ENCODE peak calls at places on chromosomes 6 and 20, in eight cellular contexts. One of them, this sample, is unnamed.

GRCh38 chr6:122652431-122652830 is 42.2 kb downstream of the PKIB start:
- DNase-seq in T follicular helper cell: no peak
- DNase-seq in HT-29: peak; percentile 65
- DNase-seq in GM04504: no peak
- DNase-seq in anterior cingulate cortex: no peak
- DNase-seq in caudate nucleus: no peak
- DNase-seq in ovary: no peak
- DNase-seq in H9: no peak
- DNase-seq in this sample: peak; percentile 72

GRCh38 chr6:8014947-8015346 is 49.2 kb downstream of the BLOC1S5 start:
- DNase-seq in T follicular helper cell: no peak
- DNase-seq in HT-29: no peak
- DNase-seq in GM04504: no peak
- DNase-seq in anterior cingulate cortex: no peak
- DNase-seq in caudate nucleus: no peak
- DNase-seq in ovary: no peak
- DNase-seq in H9: no peak
- DNase-seq in this sample: no peak

GRCh38 chr6:138278326-138278725 is 60.0 kb upstream of the PBOV1 start:
- DNase-seq in T follicular helper cell: no peak
- DNase-seq in HT-29: peak; percentile 67
- DNase-seq in GM04504: no peak
- DNase-seq in anterior cingulate cortex: peak; percentile 50
- DNase-seq in caudate nucleus: peak; percentile 33
- DNase-seq in ovary: no peak
- DNase-seq in H9: peak; percentile 49
- DNase-seq in this sample: no peak

GRCh38 chr6:107540465-107540857 is 50.5 kb downstream of the SOBP start:
- DNase-seq in T follicular helper cell: no peak
- DNase-seq in HT-29: no peak
- DNase-seq in GM04504: no peak
- DNase-seq in anterior cingulate cortex: peak; percentile 24
- DNase-seq in caudate nucleus: no peak
- DNase-seq in ovary: no peak
- DNase-seq in H9: no peak
- DNase-seq in this sample: no peak

GRCh38 chr6:13573669-13574110 is 711 bp upstream of the SIRT5 start:
- DNase-seq in T follicular helper cell: no peak
- DNase-seq in HT-29: peak; percentile 24
- DNase-seq in GM04504: no peak
- DNase-seq in anterior cingulate cortex: no peak
- DNase-seq in caudate nucleus: no peak
- DNase-seq in ovary: no peak
- DNase-seq in H9: peak; percentile 46
- DNase-seq in this sample: peak; percentile 31

GRCh38 chr6:144259988-144260387 is 25.1 kb upstream of the UTRN start:
- DNase-seq in T follicular helper cell: no peak
- DNase-seq in HT-29: no peak
- DNase-seq in GM04504: peak; percentile 57
- DNase-seq in anterior cingulate cortex: no peak
- DNase-seq in caudate nucleus: no peak
- DNase-seq in ovary: no peak
- DNase-seq in H9: no peak
- DNase-seq in this sample: no peak

GRCh38 chr20:14986026-14986655 is 648.7 kb upstream of the FLRT3 start:
- DNase-seq in T follicular helper cell: no peak
- DNase-seq in HT-29: peak; percentile 77
- DNase-seq in GM04504: no peak
- DNase-seq in anterior cingulate cortex: no peak
- DNase-seq in caudate nucleus: no peak
- DNase-seq in ovary: peak; percentile 16
- DNase-seq in H9: no peak
- DNase-seq in this sample: peak; percentile 99

GRCh38 chr6:163707385-163708355 is 293.2 kb downstream of the QKI start:
- DNase-seq in T follicular helper cell: no peak
- DNase-seq in HT-29: no peak
- DNase-seq in GM04504: no peak
- DNase-seq in anterior cingulate cortex: no peak
- DNase-seq in caudate nucleus: no peak
- DNase-seq in ovary: no peak
- DNase-seq in H9: no peak
- DNase-seq in this sample: no peak

GRCh38 chr6:43013020-43013842 is 515 bp downstream of the MEA1 start:
- DNase-seq in T follicular helper cell: no peak
- DNase-seq in HT-29: peak; percentile 19
- DNase-seq in GM04504: no peak
- DNase-seq in anterior cingulate cortex: no peak
- DNase-seq in caudate nucleus: peak; percentile 65
- DNase-seq in ovary: no peak
- DNase-seq in H9: no peak
- DNase-seq in this sample: no peak

GRCh38 chr20:1287306-1287705 is 21.2 kb downstream of the SNPH start:
- DNase-seq in T follicular helper cell: no peak
- DNase-seq in HT-29: no peak
- DNase-seq in GM04504: no peak
- DNase-seq in anterior cingulate cortex: no peak
- DNase-seq in caudate nucleus: no peak
- DNase-seq in ovary: no peak
- DNase-seq in H9: no peak
- DNase-seq in this sample: no peak

GRCh38 chr20:57426156-57426769 is 35.1 kb downstream of the RBM38 start:
- DNase-seq in T follicular helper cell: no peak
- DNase-seq in HT-29: no peak
- DNase-seq in GM04504: no peak
- DNase-seq in anterior cingulate cortex: no peak
- DNase-seq in caudate nucleus: no peak
- DNase-seq in ovary: no peak
- DNase-seq in H9: no peak
- DNase-seq in this sample: no peak

GRCh38 chr6:157764346-157765068 is 58.5 kb upstream of the SNX9 start:
- DNase-seq in T follicular helper cell: peak; percentile 86
- DNase-seq in HT-29: peak; percentile 84
- DNase-seq in GM04504: peak; percentile 100
- DNase-seq in anterior cingulate cortex: peak; percentile 46
- DNase-seq in caudate nucleus: peak; percentile 49
- DNase-seq in ovary: peak; percentile 68
- DNase-seq in H9: no peak
- DNase-seq in this sample: peak; percentile 98

GRCh38 chr6:132813173-132813856 is 1.1 kb upstream of the RPS12 start:
- DNase-seq in T follicular helper cell: peak; percentile 14
- DNase-seq in HT-29: peak; percentile 69
- DNase-seq in GM04504: no peak
- DNase-seq in anterior cingulate cortex: peak; percentile 28
- DNase-seq in caudate nucleus: no peak
- DNase-seq in ovary: peak; percentile 34
- DNase-seq in H9: peak; percentile 46
- DNase-seq in this sample: peak; percentile 60

GRCh38 chr6:39610229-39610628 is 115.0 kb downstream of the KIF6 start:
- DNase-seq in T follicular helper cell: no peak
- DNase-seq in HT-29: no peak
- DNase-seq in GM04504: no peak
- DNase-seq in anterior cingulate cortex: no peak
- DNase-seq in caudate nucleus: no peak
- DNase-seq in ovary: no peak
- DNase-seq in H9: no peak
- DNase-seq in this sample: no peak

GRCh38 chr20:9068232-9068781 is 580 bp upstream of the PLCB4 start:
- DNase-seq in T follicular helper cell: no peak
- DNase-seq in HT-29: no peak
- DNase-seq in GM04504: no peak
- DNase-seq in anterior cingulate cortex: peak; percentile 7
- DNase-seq in caudate nucleus: no peak
- DNase-seq in ovary: peak; percentile 7
- DNase-seq in H9: peak; percentile 69
- DNase-seq in this sample: peak; percentile 60

GRCh38 chr6:129469070-129469662 is 240.8 kb downstream of the ARHGAP18 start:
- DNase-seq in T follicular helper cell: no peak
- DNase-seq in HT-29: no peak
- DNase-seq in GM04504: no peak
- DNase-seq in anterior cingulate cortex: no peak
- DNase-seq in caudate nucleus: no peak
- DNase-seq in ovary: no peak
- DNase-seq in H9: no peak
- DNase-seq in this sample: no peak

GRCh38 chr6:24274441-24275083 is 83.3 kb downstream of the DCDC2 start:
- DNase-seq in T follicular helper cell: no peak
- DNase-seq in HT-29: peak; percentile 31
- DNase-seq in GM04504: no peak
- DNase-seq in anterior cingulate cortex: no peak
- DNase-seq in caudate nucleus: no peak
- DNase-seq in ovary: no peak
- DNase-seq in H9: no peak
- DNase-seq in this sample: peak; percentile 21

GRCh38 chr6:99467509-99468106 is 42.5 kb upstream of the PNISR start:
- DNase-seq in T follicular helper cell: no peak
- DNase-seq in HT-29: peak; percentile 17
- DNase-seq in GM04504: peak; percentile 3
- DNase-seq in anterior cingulate cortex: no peak
- DNase-seq in caudate nucleus: no peak
- DNase-seq in ovary: no peak
- DNase-seq in H9: no peak
- DNase-seq in this sample: no peak

GRCh38 chr20:1622450-1622849 is 2.6 kb upstream of the SIRPB1 start:
- DNase-seq in T follicular helper cell: no peak
- DNase-seq in HT-29: no peak
- DNase-seq in GM04504: no peak
- DNase-seq in anterior cingulate cortex: no peak
- DNase-seq in caudate nucleus: no peak
- DNase-seq in ovary: no peak
- DNase-seq in H9: no peak
- DNase-seq in this sample: no peak

GRCh38 chr6:136051140-136051775 is 198.9 kb downstream of the MTFR2 start:
- DNase-seq in T follicular helper cell: no peak
- DNase-seq in HT-29: no peak
- DNase-seq in GM04504: no peak
- DNase-seq in anterior cingulate cortex: no peak
- DNase-seq in caudate nucleus: no peak
- DNase-seq in ovary: no peak
- DNase-seq in H9: no peak
- DNase-seq in this sample: no peak

GRCh38 chr6:36873612-36874011 is 991 bp downstream of the PPIL1 start:
- DNase-seq in T follicular helper cell: no peak
- DNase-seq in HT-29: peak; percentile 53
- DNase-seq in GM04504: no peak
- DNase-seq in anterior cingulate cortex: no peak
- DNase-seq in caudate nucleus: no peak
- DNase-seq in ovary: no peak
- DNase-seq in H9: no peak
- DNase-seq in this sample: no peak

GRCh38 chr6:157999100-158000051 is 17.7 kb downstream of the SYNJ2 start:
- DNase-seq in T follicular helper cell: no peak
- DNase-seq in HT-29: no peak
- DNase-seq in GM04504: no peak
- DNase-seq in anterior cingulate cortex: peak; percentile 73
- DNase-seq in caudate nucleus: peak; percentile 70
- DNase-seq in ovary: no peak
- DNase-seq in H9: no peak
- DNase-seq in this sample: no peak

GRCh38 chr20:2703716-2704475 is 11.3 kb downstream of the EBF4 start:
- DNase-seq in T follicular helper cell: no peak
- DNase-seq in HT-29: no peak
- DNase-seq in GM04504: no peak
- DNase-seq in anterior cingulate cortex: no peak
- DNase-seq in caudate nucleus: no peak
- DNase-seq in ovary: no peak
- DNase-seq in H9: no peak
- DNase-seq in this sample: no peak

This sample was measured in Caki2.